ENCODE peak calls at places on chromosomes 11 and 22, in five cellular contexts. G is K562, I is GM12878, K is HepG2, U is H1. B is an unnamed sample.

GRCh38 chr11:113562981-113563461 is 87.8 kb upstream of the DRD2 start:
- DNase-seq in G (no peak), I (no peak), K (no peak), U (no peak), B (no peak)

GRCh38 chr11:61880454-61880853 is 10.9 kb downstream of the FADS3 start:
- DNase-seq in G (no peak), I (no peak), K (no peak), U (no peak), B (no peak)

GRCh38 chr11:45859661-45860140 is 12.4 kb downstream of the CRY2 start:
- DNase-seq in G (no peak), I (no peak), K (no peak), U (no peak), B (no peak)

GRCh38 chr22:36325163-36326031 is 62.4 kb downstream of the MYH9 start:
- DNase-seq in G (no peak), I (no peak), K (no peak), U (no peak), B (no peak)

GRCh38 chr11:63510360-63511130 is 4.7 kb downstream of the LGALS12 start:
- DNase-seq in G (no peak), I (no peak), K (no peak), U (no peak), B (no peak)

GRCh38 chr11:43486141-43486540 is 127.4 kb downstream of the TTC17 start:
- DNase-seq in G (no peak), I (no peak), K (no peak), U (no peak), B (no peak)

GRCh38 chr11:129959687-129960086 is 42.9 kb downstream of the PRDM10 start:
- DNase-seq in G (no peak), I (no peak), K (no peak), U (no peak), B (no peak)

GRCh38 chr11:34158661-34159060 is 53.2 kb downstream of the NAT10 start:
- DNase-seq in G (no peak), I (no peak), K (no peak), U (no peak), B (no peak)

GRCh38 chr11:105811242-105811641 is 201.4 kb downstream of the GRIA4 start:
- DNase-seq in G (no peak), I (no peak), K (no peak), U (no peak), B (no peak)

GRCh38 chr22:41380993-41381328 is 781 bp upstream of the TEF start:
- DNase-seq in G (no peak), I (no peak), K (peak; percentile 83), U (no peak), B (peak; percentile 67)

GRCh38 chr11:105968021-105968697 is 53.9 kb downstream of the MSANTD4 start:
- DNase-seq in G (no peak), I (no peak), K (no peak), U (no peak), B (no peak)

GRCh38 chr11:117827521-117828511 is 3.3 kb upstream of the FXYD2 start:
- DNase-seq in G (no peak), I (no peak), K (no peak), U (peak; percentile 33), B (no peak)

GRCh38 chr22:39634530-39635399 is 64.2 kb downstream of the CACNA1I start:
- DNase-seq in G (peak; percentile 65), I (no peak), K (peak; percentile 12), U (no peak), B (peak; percentile 80)

GRCh38 chr11:12088047-12088481 is 22.3 kb upstream of the MICAL2 start:
- DNase-seq in G (peak; percentile 34), I (no peak), K (no peak), U (no peak), B (no peak)

GRCh38 chr11:112958670-112959069 is 2.5 kb upstream of the NCAM1 start:
- DNase-seq in G (no peak), I (no peak), K (no peak), U (no peak), B (no peak)

GRCh38 chr22:35961480-35961902 is 67.1 kb downstream of the RBFOX2 start:
- DNase-seq in G (no peak), I (no peak), K (no peak), U (peak; percentile 59), B (no peak)

GRCh38 chr11:17076517-17077239 is 789 bp downstream of the RPS13 start:
- DNase-seq in G (no peak), I (no peak), K (no peak), U (no peak), B (no peak)

GRCh38 chr11:119567667-119568582 is 145.0 kb upstream of the THY1 start:
- DNase-seq in G (no peak), I (peak; percentile 56), K (no peak), U (no peak), B (no peak)

DNA sequence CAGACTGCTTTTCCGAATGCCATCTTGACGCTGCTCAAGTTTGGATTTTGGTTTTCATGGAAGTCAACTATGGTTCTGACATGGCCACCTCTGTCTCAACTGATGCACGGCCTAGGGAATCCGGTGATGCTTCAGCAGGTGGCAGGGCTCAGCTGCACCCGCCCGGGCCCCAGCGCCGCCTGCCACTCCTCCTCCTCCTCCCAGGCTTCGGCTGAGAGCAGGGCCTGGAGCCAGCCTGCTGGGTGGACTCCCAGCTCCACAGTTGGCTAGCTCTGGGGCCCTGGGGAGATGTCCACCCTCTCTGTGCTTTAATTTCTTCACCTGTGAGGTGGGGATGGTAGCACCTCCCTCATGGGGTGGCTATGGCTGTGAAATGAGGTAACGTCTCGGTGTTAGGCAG is 20.3 kb upstream of the NFAM1 start:
- DNase-seq in G (no peak), I (no peak), K (no peak), U (no peak), B (no peak)
- TF ChIP-seq YY1 in G (no peak), I (no peak), K (no peak), U (no peak), B (no peak)

DNA sequence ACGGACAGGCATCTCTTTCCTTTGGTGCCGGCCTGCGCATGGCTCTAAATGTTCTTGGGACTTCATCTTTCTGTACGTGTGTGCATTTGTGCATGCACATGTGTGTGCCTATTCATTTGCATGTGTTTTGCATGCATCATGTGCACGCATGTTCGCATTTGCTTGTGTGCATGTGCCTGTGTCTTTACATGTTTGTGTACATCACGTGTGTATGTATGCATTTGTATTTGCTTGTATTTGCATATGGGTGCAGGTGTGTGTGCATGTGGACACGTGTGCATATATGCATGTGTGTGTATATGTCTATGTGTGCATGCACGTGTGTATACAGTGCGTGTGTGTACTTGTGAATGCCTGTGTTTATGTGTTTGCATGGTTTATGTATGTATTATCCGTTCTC is 13.5 kb upstream of the FADD start:
- DNase-seq in G (no peak), I (no peak), K (no peak), U (no peak), B (no peak)
- TF ChIP-seq SP1 in G (no peak), I (no peak), K (no peak), U (no peak), B (no peak)

GRCh38 chr22:25402501-25403283 is 161.8 kb upstream of the GRK3 start:
- DNase-seq in G (no peak), I (no peak), K (peak; percentile 95), U (no peak), B (no peak)
- TF ChIP-seq YY1 in G (no peak), I (no peak), K (no peak), U (no peak), B (no peak)

DNA sequence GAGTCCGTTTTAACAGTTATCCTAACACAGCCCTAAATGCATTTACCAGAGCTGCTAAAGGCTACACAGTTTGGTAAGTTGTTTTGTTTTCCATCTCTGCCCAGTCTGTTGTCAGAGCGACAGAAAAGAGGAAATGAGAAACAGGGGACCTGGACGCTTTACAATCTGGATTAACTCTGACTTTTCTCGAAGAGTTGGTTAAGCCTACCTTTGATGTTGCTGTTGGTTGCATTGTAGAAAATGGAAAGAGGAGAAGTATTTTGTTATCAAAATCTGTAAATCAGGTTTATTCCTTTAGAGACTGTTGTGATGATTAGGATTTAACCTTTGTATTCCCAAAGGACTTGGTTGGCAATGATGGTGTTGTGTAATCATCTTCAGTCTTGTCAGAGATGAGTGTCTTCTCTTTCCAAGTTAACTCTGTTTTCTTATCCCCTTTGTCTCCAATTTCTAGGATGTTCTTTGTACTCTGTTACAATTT is 471 bp downstream of the ANGPTL5 start:
- DNase-seq in G (no peak), I (no peak), K (no peak), U (no peak), B (no peak)
- TF ChIP-seq SP1 in G (no peak), I (no peak), K (no peak), U (no peak), B (no peak)

GRCh38 chr11:42410251-42410956 is 901.4 kb upstream of the API5 start:
- DNase-seq in G (no peak), I (no peak), K (no peak), U (no peak), B (no peak)

GRCh38 chr11:42407379-42407778 is 904.4 kb upstream of the API5 start:
- DNase-seq in G (no peak), I (no peak), K (no peak), U (peak; percentile 89), B (no peak)
- TF ChIP-seq YY1 in G (no peak), I (no peak), K (no peak), U (peak; percentile 28), B (no peak)

GRCh38 chr11:110601941-110602340 is 110.3 kb downstream of the ARHGAP20 start:
- DNase-seq in G (no peak), I (no peak), K (no peak), U (no peak), B (no peak)

GRCh38 chr11:110599207-110599606 is 113.0 kb downstream of the ARHGAP20 start:
- DNase-seq in G (no peak), I (no peak), K (no peak), U (no peak), B (no peak)

GRCh38 chr11:110600322-110600721 is 111.9 kb downstream of the ARHGAP20 start:
- DNase-seq in G (no peak), I (no peak), K (no peak), U (no peak), B (no peak)

GRCh38 chr11:110598725-110599124 is 113.5 kb downstream of the ARHGAP20 start:
- DNase-seq in G (no peak), I (no peak), K (no peak), U (no peak), B (no peak)
- TF ChIP-seq SP1 in G (no peak), I (no peak), K (no peak), U (no peak), B (no peak)

GRCh38 chr11:70498976-70499801 is 100.9 kb downstream of the CTTN start:
- DNase-seq in G (no peak), I (no peak), K (no peak), U (no peak), B (no peak)

GRCh38 chr11:70501933-70502540 is 103.7 kb downstream of the CTTN start:
- DNase-seq in G (no peak), I (no peak), K (no peak), U (no peak), B (no peak)

GRCh38 chr11:70500076-70500847 is 101.9 kb downstream of the CTTN start:
- DNase-seq in G (no peak), I (no peak), K (no peak), U (no peak), B (no peak)

GRCh38 chr11:70502677-70503076 is 104.3 kb downstream of the CTTN start:
- DNase-seq in G (no peak), I (no peak), K (no peak), U (no peak), B (no peak)

GRCh38 chr11:70501026-70501901 is 102.9 kb downstream of the CTTN start:
- DNase-seq in G (no peak), I (no peak), K (no peak), U (no peak), B (no peak)
- TF ChIP-seq YY1 in G (no peak), I (no peak), K (no peak), U (no peak), B (no peak)